ENCODE peak calls at places on chromosomes 2 and 18, in four cellular contexts. One of them, this sample, is unnamed. For H3K4me1 and H3K36me3, the result is how much of the 10 kb centered on the place peaks cover.

GRCh38 chr2:140247451-140248205 is 1467.4 kb upstream of the NXPH2 start:
- DNase-seq in tibial nerve: no peak
- DNase-seq in OCI-LY7: no peak
- DNase-seq in left ventricle myocardium inferior: no peak
- DNase-seq in this sample: no peak

GRCh38 chr18:34624551-34624950 is 85.5 kb upstream of the DTNA start:
- DNase-seq in left ventricle myocardium inferior: no peak
- DNase-seq in OCI-LY7: no peak
- DNase-seq in tibial nerve: no peak
- DNase-seq in this sample: no peak

GRCh38 chr2:115910270-115910669 is 1467.8 kb downstream of the DPP10 start:
- DNase-seq in tibial nerve: no peak
- DNase-seq in left ventricle myocardium inferior: no peak
- DNase-seq in OCI-LY7: no peak
- DNase-seq in this sample: no peak

GRCh38 chr2:114807666-114808065 is 365.2 kb downstream of the DPP10 start:
- DNase-seq in OCI-LY7: no peak
- DNase-seq in tibial nerve: no peak
- DNase-seq in left ventricle myocardium inferior: no peak
- DNase-seq in this sample: no peak

GRCh38 chr2:223062304-223062845 is 10.4 kb downstream of the KCNE4 start:
- DNase-seq in left ventricle myocardium inferior: no peak
- DNase-seq in OCI-LY7: no peak
- DNase-seq in tibial nerve: no peak
- DNase-seq in this sample: no peak

GRCh38 chr2:15565994-15566671 is 5.0 kb upstream of the NBAS start:
- DNase-seq in left ventricle myocardium inferior: no peak
- DNase-seq in OCI-LY7: no peak
- DNase-seq in tibial nerve: no peak
- DNase-seq in this sample: no peak

GRCh38 chr2:132559921-132560320 is 110.1 kb downstream of the LYPD1 start:
- DNase-seq in OCI-LY7: no peak
- DNase-seq in left ventricle myocardium inferior: no peak
- DNase-seq in tibial nerve: no peak
- DNase-seq in this sample: no peak

GRCh38 chr18:46332956-46333355 is 228.8 kb downstream of the HAUS1 start:
- DNase-seq in OCI-LY7: no peak
- DNase-seq in tibial nerve: no peak
- DNase-seq in left ventricle myocardium inferior: no peak
- DNase-seq in this sample: no peak

DNA sequence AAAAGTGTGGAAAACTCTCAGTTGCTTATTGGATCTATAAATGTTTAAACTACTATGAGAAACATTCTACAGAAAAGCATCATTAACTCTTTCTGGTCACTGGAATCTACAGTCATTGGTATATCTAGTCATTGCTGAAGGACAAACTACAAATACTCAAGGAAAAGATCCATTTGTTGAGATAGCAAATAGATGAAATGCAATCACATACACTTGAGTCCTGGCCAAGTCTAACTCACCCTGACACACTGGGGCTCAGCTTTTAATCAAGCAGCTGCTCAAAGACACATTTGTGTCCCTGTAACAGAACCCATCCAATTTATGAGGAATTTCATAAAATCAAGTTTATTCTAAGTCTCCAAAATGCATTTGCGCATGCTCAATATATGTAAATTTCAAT is 68.7 kb downstream of the CDH2 start:
- DNase-seq in left ventricle myocardium inferior: no peak
- DNase-seq in tibial nerve: no peak
- DNase-seq in OCI-LY7: no peak
- DNase-seq in this sample: no peak
- H3K4me1 ChIP-seq in left ventricle myocardium inferior: under half
- H3K4me1 ChIP-seq in tibial nerve: under half
- H3K4me1 ChIP-seq in OCI-LY7: under half
- H3K4me1 ChIP-seq in this sample: under half

GRCh38 chr2:215364157-215365155 is 52.6 kb downstream of the ATIC start:
- DNase-seq in OCI-LY7: no peak
- DNase-seq in left ventricle myocardium inferior: no peak
- DNase-seq in tibial nerve: no peak
- DNase-seq in this sample: no peak
- H3K36me3 ChIP-seq in OCI-LY7: half or more
- H3K36me3 ChIP-seq in left ventricle myocardium inferior: half or more
- H3K36me3 ChIP-seq in tibial nerve: under half
- H3K36me3 ChIP-seq in this sample: under half

DNA sequence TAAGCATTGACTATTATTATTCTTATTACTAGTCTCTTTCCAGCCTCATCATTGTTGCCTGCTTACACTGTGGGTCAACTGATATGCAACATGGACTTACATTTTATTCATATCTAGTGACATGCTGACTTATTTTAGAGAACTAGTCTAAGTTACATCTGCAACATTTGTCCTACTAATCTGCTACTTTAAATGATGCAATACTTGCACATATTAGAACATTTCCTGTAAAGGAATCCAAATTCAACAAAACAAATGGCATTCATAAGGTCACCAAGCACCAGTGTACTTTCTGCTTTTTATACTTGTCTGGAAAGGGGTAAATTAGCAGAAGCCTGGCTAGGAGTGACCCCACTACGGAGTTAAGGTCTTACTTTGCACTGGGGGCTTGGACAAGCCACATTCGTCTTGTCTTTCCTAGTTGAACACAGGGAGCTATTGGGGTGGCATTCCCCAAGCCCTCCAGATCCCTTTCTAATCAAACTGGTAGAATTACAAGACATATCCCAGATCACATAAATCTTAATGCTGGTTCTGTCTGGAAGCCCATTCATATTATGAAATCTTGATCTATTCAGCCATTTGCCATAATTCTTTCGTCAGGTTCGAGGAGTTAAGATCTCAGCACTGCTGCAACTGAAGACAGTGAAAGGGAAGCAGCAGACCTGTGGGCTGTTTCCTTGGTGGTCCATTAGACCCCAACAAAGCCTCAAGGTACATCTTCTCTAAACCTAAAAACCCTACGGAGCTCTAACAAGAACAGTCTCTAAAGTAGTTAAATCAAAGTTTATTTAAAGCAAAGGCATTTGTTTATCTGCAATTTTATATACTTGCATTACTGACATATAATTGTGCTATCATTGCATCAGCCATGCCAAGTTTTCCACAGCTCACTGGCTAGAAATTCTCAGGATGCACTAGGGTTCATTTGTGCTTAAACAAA is 49.9 kb upstream of the RTN4 start:
- DNase-seq in left ventricle myocardium inferior: no peak
- DNase-seq in OCI-LY7: peak
- DNase-seq in tibial nerve: no peak
- DNase-seq in this sample: no peak
- H3K4me3 ChIP-seq in left ventricle myocardium inferior: peak
- H3K4me3 ChIP-seq in OCI-LY7: no peak
- H3K4me3 ChIP-seq in tibial nerve: no peak
- H3K4me3 ChIP-seq in this sample: no peak

DNA sequence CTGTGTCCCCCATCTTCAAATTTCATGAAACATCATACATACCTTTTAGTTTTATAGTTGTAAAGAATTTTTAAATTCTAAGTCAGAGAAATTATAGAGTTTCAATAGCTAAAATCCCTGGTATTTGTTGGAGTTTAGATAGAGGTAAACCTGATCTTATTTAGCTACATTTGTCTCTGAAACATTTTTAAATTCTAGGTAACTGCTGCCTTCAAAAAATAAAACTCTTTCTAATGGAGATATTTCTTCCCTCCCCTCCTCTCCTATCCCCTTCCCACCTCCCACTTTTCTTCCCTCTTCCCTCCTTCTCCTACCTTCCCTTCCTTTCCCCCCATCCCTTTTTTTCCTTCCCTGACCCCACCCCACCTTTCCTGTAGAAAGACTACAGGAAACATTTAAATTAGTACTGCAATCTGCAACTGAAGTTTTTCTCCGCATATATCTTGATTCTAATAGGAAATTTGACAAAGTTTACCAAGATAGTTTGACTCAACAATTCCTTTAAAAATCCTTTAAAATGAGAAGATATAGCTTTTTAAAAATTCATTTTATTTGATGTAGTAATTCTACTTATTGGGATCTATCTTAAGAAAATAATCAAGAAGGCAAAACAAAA is 4.1 kb downstream of the TACR1 start:
- DNase-seq in left ventricle myocardium inferior: no peak
- DNase-seq in OCI-LY7: no peak
- DNase-seq in tibial nerve: no peak
- DNase-seq in this sample: no peak
- H3K4me1 ChIP-seq in left ventricle myocardium inferior: under half
- H3K4me1 ChIP-seq in OCI-LY7: under half
- H3K4me1 ChIP-seq in tibial nerve: under half
- H3K4me1 ChIP-seq in this sample: under half

GRCh38 chr2:60481257-60481656 is 72.2 kb downstream of the BCL11A start:
- DNase-seq in tibial nerve: no peak
- DNase-seq in left ventricle myocardium inferior: no peak
- DNase-seq in OCI-LY7: no peak
- DNase-seq in this sample: no peak
- H3K36me3 ChIP-seq in tibial nerve: under half
- H3K36me3 ChIP-seq in left ventricle myocardium inferior: under half
- H3K36me3 ChIP-seq in OCI-LY7: half or more
- H3K36me3 ChIP-seq in this sample: under half

GRCh38 chr2:30308280-30308679 is 76.9 kb downstream of the LBH start:
- DNase-seq in tibial nerve: no peak
- DNase-seq in OCI-LY7: no peak
- DNase-seq in left ventricle myocardium inferior: no peak
- DNase-seq in this sample: no peak
- H3K4me3 ChIP-seq in tibial nerve: no peak
- H3K4me3 ChIP-seq in OCI-LY7: no peak
- H3K4me3 ChIP-seq in left ventricle myocardium inferior: no peak
- H3K4me3 ChIP-seq in this sample: no peak

This sample was measured in naive thymus-derived CD4-positive, alpha-beta T cell.